ENCODE peak calls at places on chromosomes 11 and 22, in six cellular contexts. P is lung, B is HepG2, X is mesendoderm, I is foreskin keratinocyte, M is body of pancreas. D is an unnamed sample.

GRCh38 chr22:33051960-33052839 is 6.0 kb downstream of the SYN3 start:
- DNase-seq in P (no peak), B (peak; percentile 85), X (peak; percentile 84), I (no peak), M (no peak), D (no peak)

GRCh38 chr22:45341503-45341902 is 31.8 kb downstream of the FAM118A start:
- DNase-seq in P (no peak), B (no peak), X (no peak), I (no peak), M (no peak), D (no peak)

GRCh38 chr11:106398396-106399074 is 321.1 kb downstream of the AASDHPPT start:
- DNase-seq in P (no peak), B (no peak), X (no peak), I (no peak), M (no peak), D (no peak)

GRCh38 chr11:70210051-70210501 is 7.0 kb downstream of the FADD start:
- DNase-seq in P (no peak), B (no peak), X (no peak), I (no peak), M (no peak), D (no peak)

GRCh38 chr11:46513934-46514342 is 79.9 kb downstream of the AMBRA1 start:
- DNase-seq in P (no peak), B (no peak), X (peak; percentile 36), I (peak; percentile 96), M (peak; percentile 49), D (no peak)

GRCh38 chr11:116881153-116881552 is 43.7 kb upstream of the APOA1 start:
- DNase-seq in P (no peak), B (no peak), X (no peak), I (no peak), M (no peak), D (no peak)

GRCh38 chr11:1563697-1564534 is 8.2 kb downstream of the DUSP8 start:
- DNase-seq in P (no peak), B (no peak), X (no peak), I (no peak), M (peak; percentile 12), D (no peak)

GRCh38 chr22:48145738-48146137 is 1383.3 kb downstream of the TBC1D22A start:
- DNase-seq in P (no peak), B (no peak), X (no peak), I (no peak), M (no peak), D (no peak)

GRCh38 chr22:49737101-49737551 is 90.5 kb downstream of the BRD1 start:
- DNase-seq in P (no peak), B (no peak), X (no peak), I (no peak), M (no peak), D (no peak)

GRCh38 chr11:120335596-120335927 is 651 bp upstream of the ARHGEF12 start:
- DNase-seq in P (no peak), B (no peak), X (no peak), I (no peak), M (peak; percentile 47), D (no peak)

GRCh38 chr11:94681140-94681539 is 87.0 kb upstream of the AMOTL1 start:
- DNase-seq in P (no peak), B (no peak), X (no peak), I (no peak), M (no peak), D (no peak)

GRCh38 chr11:48093323-48093722 is 113.0 kb downstream of the PTPRJ start:
- DNase-seq in P (no peak), B (no peak), X (no peak), I (no peak), M (no peak), D (no peak)
- H3K4me1 ChIP-seq in P (peaks cover 4% of the 10 kb centered on the region), B (peaks cover 63% of the 10 kb centered on the region), X (peaks cover 20% of the 10 kb centered on the region), I (no peaks in the 10 kb centered on the region), M (peaks cover 29% of the 10 kb centered on the region), D (peaks cover 48% of the 10 kb centered on the region)

GRCh38 chr11:66881927-66882452 is 25.1 kb downstream of the LRFN4 start:
- DNase-seq in P (no peak), B (no peak), X (no peak), I (no peak), M (no peak), D (no peak)

GRCh38 chr11:66880484-66881211 is 23.8 kb downstream of the LRFN4 start:
- DNase-seq in P (no peak), B (no peak), X (peak; percentile 50), I (peak; percentile 83), M (peak; percentile 59), D (no peak)

GRCh38 chr11:66883021-66883968 is 26.4 kb downstream of the LRFN4 start:
- DNase-seq in P (peak; percentile 79), B (peak; percentile 45), X (peak; percentile 89), I (peak; percentile 72), M (peak; percentile 68), D (peak; percentile 75)

GRCh38 chr11:66881436-66881835 is 24.6 kb downstream of the LRFN4 start:
- DNase-seq in P (no peak), B (no peak), X (no peak), I (no peak), M (no peak), D (no peak)

GRCh38 chr11:66882540-66882939 is 25.7 kb downstream of the LRFN4 start:
- DNase-seq in P (no peak), B (no peak), X (no peak), I (no peak), M (peak; percentile 41), D (no peak)
- H3K4me1 ChIP-seq in P (no peaks in the 10 kb centered on the region), B (peaks cover 29% of the 10 kb centered on the region), X (no peaks in the 10 kb centered on the region), I (peaks cover 11% of the 10 kb centered on the region), M (peaks cover 16% of the 10 kb centered on the region), D (no peaks in the 10 kb centered on the region)

GRCh38 chr22:40857309-40857851 is 432 bp downstream of the XPNPEP3 start:
- DNase-seq in P (no peak), B (no peak), X (no peak), I (peak; percentile 6), M (no peak), D (no peak)
- H3K4me1 ChIP-seq in P (peaks cover 14% of the 10 kb centered on the region), B (peaks cover 32% of the 10 kb centered on the region), X (no peaks in the 10 kb centered on the region), I (peaks cover 26% of the 10 kb centered on the region), M (peaks cover 49% of the 10 kb centered on the region), D (peaks cover 34% of the 10 kb centered on the region)

GRCh38 chr11:111736621-111737055 is 29.6 kb downstream of the PPP2R1B start:
- DNase-seq in P (no peak), B (no peak), X (no peak), I (no peak), M (no peak), D (no peak)

GRCh38 chr11:111735262-111736116 is 30.7 kb downstream of the PPP2R1B start:
- DNase-seq in P (peak; percentile 63), B (no peak), X (peak; percentile 65), I (peak; percentile 98), M (peak; percentile 68), D (no peak)

GRCh38 chr11:111737877-111738205 is 28.3 kb downstream of the PPP2R1B start:
- DNase-seq in P (no peak), B (no peak), X (no peak), I (no peak), M (no peak), D (no peak)

GRCh38 chr11:111736191-111736590 is 30.0 kb downstream of the PPP2R1B start:
- DNase-seq in P (no peak), B (no peak), X (no peak), I (no peak), M (no peak), D (no peak)

GRCh38 chr11:111737180-111737876 is 28.9 kb downstream of the PPP2R1B start:
- DNase-seq in P (no peak), B (no peak), X (no peak), I (no peak), M (no peak), D (no peak)
- H3K4me1 ChIP-seq in P (peaks cover 8% of the 10 kb centered on the region), B (peaks cover 21% of the 10 kb centered on the region), X (no peaks in the 10 kb centered on the region), I (peaks cover 9% of the 10 kb centered on the region), M (peaks cover 54% of the 10 kb centered on the region), D (peaks cover 13% of the 10 kb centered on the region)

GRCh38 chr22:20464912-20465758 is 27.5 kb upstream of the SCARF2 start:
- DNase-seq in P (no peak), B (no peak), X (no peak), I (no peak), M (no peak), D (no peak)

GRCh38 chr22:20466659-20467379 is 28.8 kb downstream of the KLHL22 start:
- DNase-seq in P (no peak), B (no peak), X (no peak), I (no peak), M (no peak), D (no peak)

GRCh38 chr22:20464096-20464614 is 26.5 kb upstream of the SCARF2 start:
- DNase-seq in P (no peak), B (no peak), X (no peak), I (no peak), M (no peak), D (no peak)

GRCh38 chr22:20465759-20466077 is 28.1 kb upstream of the SCARF2 start:
- DNase-seq in P (no peak), B (no peak), X (no peak), I (no peak), M (no peak), D (no peak)

GRCh38 chr22:20463324-20464095 is 25.9 kb upstream of the SCARF2 start:
- DNase-seq in P (no peak), B (no peak), X (no peak), I (no peak), M (no peak), D (no peak)
- H3K4me1 ChIP-seq in P (peaks cover 3% of the 10 kb centered on the region), B (no peaks in the 10 kb centered on the region), X (no peaks in the 10 kb centered on the region), I (no peaks in the 10 kb centered on the region), M (peaks cover 12% of the 10 kb centered on the region), D (no peaks in the 10 kb centered on the region)

GRCh38 chr11:128456566-128457268 is 130.6 kb downstream of the ETS1 start:
- DNase-seq in P (no peak), B (no peak), X (no peak), I (no peak), M (no peak), D (no peak)
- H3K4me1 ChIP-seq in P (peaks cover 33% of the 10 kb centered on the region), B (peaks cover 12% of the 10 kb centered on the region), X (no peaks in the 10 kb centered on the region), I (peaks cover 21% of the 10 kb centered on the region), M (peaks cover 9% of the 10 kb centered on the region), D (no peaks in the 10 kb centered on the region)